ENCODE peak calls at places on chromosomes 1 and 21, in five cellular contexts. Q is pancreas; S is CD4-positive, alpha-beta memory T cell; M is sigmoid colon; I is colonic mucosa. V is an unnamed sample. For H3K4me1, the result is how much of the 10 kb centered on the place peaks cover.

GRCh38 chr1:27568247-27569087 is 35.5 kb downstream of the AHDC1 start:
- DNase-seq in Q (peak), S (peak), M (peak), I (peak), V (peak)

GRCh38 chr1:42915456-42915855 is 43.2 kb downstream of the SLC2A1 start:
- DNase-seq in Q (no peak), S (no peak), M (no peak), I (no peak), V (no peak)

GRCh38 chr1:48246727-48247126 is 24.2 kb downstream of the SLC5A9 start:
- DNase-seq in Q (peak), S (no peak), M (no peak), I (peak), V (no peak)

GRCh38 chr1:40299366-40300248 is 17.5 kb downstream of the COL9A2 start:
- DNase-seq in Q (no peak), S (no peak), M (no peak), I (no peak), V (no peak)

GRCh38 chr1:248821101-248821500 is 4.6 kb downstream of the SH3BP5L start:
- DNase-seq in Q (peak), S (no peak), M (no peak), I (no peak), V (no peak)

GRCh38 chr1:41533731-41534080 is 49.2 kb upstream of the EDN2 start:
- DNase-seq in Q (no peak), S (no peak), M (no peak), I (no peak), V (no peak)

GRCh38 chr21:15224346-15225086 is 159.7 kb upstream of the NRIP1 start:
- DNase-seq in Q (no peak), S (no peak), M (no peak), I (no peak), V (no peak)

GRCh38 chr21:44349847-44350772 is 3.3 kb upstream of the TRPM2 start:
- DNase-seq in Q (no peak), S (no peak), M (no peak), I (no peak), V (no peak)

GRCh38 chr1:244100691-244101453 is 49.8 kb downstream of the ZBTB18 start:
- DNase-seq in Q (no peak), S (no peak), M (no peak), I (no peak), V (no peak)

GRCh38 chr1:176515310-176515709 is 52.3 kb downstream of the PAPPA2 start:
- DNase-seq in Q (no peak), S (no peak), M (no peak), I (no peak), V (no peak)

GRCh38 chr1:108316545-108316944 is 72.7 kb upstream of the NBPF4 start:
- DNase-seq in Q (no peak), S (no peak), M (no peak), I (no peak), V (no peak)

GRCh38 chr1:198890531-198890930 is 251.7 kb downstream of the PTPRC start:
- DNase-seq in Q (no peak), S (no peak), M (no peak), I (no peak), V (no peak)

GRCh38 chr1:19819701-19820100 is 4.6 kb upstream of the RNF186 start:
- DNase-seq in Q (no peak), S (no peak), M (no peak), I (no peak), V (no peak)
- H3K4me1 ChIP-seq in Q (under half), S (under half), M (under half), I (under half), V (under half)

DNA sequence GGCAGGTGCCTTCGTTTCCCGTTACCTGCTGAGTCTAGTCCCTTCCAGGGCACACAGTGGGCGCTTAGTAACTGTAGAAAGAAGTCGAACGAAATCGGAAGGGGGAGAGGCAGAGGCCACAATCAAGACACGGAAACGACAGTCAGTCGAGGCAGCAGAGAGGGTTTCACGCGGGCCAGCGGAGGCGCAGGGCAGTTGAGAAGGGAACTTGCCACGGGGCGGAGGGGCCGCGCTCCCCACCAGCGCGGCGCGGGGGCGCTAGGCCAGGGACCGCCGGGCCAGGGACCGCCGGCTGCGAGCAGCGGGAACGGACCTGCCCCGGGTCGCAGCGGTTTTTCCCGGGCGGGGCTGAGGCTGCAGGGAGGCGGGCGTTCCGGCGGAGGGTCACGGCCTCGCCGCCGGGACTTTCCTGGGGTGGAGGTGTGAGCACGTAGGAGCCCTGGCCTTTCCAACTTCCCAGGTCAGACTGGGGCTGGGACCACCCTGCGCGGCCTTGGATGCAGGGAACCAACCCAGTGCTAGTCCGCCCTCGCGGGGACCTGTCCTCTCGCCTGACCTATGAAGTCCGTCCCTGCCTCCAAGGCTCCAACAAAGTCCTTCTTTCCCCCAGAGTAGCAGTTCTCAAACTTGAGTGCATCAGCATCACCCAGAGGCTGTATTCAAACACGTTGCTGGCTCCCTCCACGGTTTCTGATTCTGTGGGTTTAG is 150.1 kb upstream of the FGGY start:
- DNase-seq in Q (peak), S (peak), M (peak), I (peak), V (no peak)
- H3K4me3 ChIP-seq in Q (peak), S (no peak), M (peak), I (peak), V (peak)

GRCh38 chr1:16082283-16083038 is 9.0 kb upstream of the FAM131C start:
- DNase-seq in Q (peak), S (peak), M (no peak), I (peak), V (no peak)

GRCh38 chr1:16078925-16079656 is 5.6 kb upstream of the FAM131C start:
- DNase-seq in Q (peak), S (peak), M (peak), I (peak), V (peak)

GRCh38 chr1:16083486-16083885 is 10.0 kb upstream of the FAM131C start:
- DNase-seq in Q (no peak), S (no peak), M (peak), I (peak), V (no peak)

GRCh38 chr1:16081636-16082035 is 8.2 kb upstream of the FAM131C start:
- DNase-seq in Q (no peak), S (no peak), M (no peak), I (no peak), V (no peak)

DNA sequence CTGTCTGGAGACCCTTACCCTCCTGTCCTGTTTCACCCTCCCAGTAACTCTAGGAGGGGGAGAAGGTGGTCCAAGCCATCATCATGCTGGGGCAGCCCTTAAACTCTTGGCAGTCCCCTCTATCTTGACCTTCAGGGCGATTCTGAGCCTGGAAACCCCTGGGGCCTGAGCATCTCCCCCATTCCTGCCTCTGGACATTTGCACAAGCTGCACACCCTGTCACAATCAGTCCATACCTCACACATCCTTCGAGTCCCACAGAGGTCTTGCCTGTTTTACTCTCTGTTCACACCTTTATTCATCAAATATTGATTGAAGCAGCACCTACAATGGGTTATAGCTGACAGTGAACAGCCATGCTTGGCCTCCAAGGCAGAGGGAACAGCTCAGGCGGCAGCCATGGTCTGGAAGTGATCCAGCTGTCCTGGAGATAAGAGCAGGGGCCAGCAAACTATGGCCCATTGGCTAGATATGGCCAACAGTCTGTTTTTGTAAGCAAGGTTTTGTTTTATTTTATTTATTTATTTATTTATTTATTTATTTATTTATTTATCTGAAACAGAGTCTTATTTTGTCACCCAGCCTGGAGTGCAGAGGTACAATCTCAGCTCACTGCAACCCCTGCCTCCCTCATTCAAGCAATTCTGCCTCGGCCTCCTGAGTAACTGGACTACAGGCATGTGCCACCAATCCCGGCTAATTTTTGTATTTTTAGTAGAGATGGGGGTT is 7.1 kb upstream of the FAM131C start:
- DNase-seq in Q (peak), S (no peak), M (no peak), I (no peak), V (no peak)
- H3K4me1 ChIP-seq in Q (under half), S (under half), M (under half), I (under half), V (under half)

DNA sequence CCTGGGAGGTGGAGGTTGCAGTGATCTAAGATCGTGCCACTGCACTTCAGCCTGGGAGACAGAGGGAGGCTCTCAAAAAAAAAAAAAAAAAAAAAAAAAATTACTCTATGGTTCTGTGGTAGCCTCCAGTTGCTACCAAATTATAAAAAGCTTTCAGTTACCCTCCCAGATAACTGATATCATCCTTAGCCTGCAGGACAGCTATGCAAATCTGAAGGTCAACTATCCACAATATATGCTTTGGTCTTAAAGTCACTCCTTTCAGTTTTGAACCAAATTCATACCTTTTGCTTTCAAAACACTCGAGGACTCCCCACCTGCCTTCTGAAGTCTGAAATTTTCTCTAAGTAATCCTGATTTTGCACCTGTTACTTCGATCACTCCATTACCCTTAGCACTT is 3.1 kb downstream of the MIXL1 start:
- DNase-seq in Q (no peak), S (no peak), M (no peak), I (no peak), V (no peak)
- H3K4me3 ChIP-seq in Q (no peak), S (no peak), M (no peak), I (no peak), V (no peak)

DNA sequence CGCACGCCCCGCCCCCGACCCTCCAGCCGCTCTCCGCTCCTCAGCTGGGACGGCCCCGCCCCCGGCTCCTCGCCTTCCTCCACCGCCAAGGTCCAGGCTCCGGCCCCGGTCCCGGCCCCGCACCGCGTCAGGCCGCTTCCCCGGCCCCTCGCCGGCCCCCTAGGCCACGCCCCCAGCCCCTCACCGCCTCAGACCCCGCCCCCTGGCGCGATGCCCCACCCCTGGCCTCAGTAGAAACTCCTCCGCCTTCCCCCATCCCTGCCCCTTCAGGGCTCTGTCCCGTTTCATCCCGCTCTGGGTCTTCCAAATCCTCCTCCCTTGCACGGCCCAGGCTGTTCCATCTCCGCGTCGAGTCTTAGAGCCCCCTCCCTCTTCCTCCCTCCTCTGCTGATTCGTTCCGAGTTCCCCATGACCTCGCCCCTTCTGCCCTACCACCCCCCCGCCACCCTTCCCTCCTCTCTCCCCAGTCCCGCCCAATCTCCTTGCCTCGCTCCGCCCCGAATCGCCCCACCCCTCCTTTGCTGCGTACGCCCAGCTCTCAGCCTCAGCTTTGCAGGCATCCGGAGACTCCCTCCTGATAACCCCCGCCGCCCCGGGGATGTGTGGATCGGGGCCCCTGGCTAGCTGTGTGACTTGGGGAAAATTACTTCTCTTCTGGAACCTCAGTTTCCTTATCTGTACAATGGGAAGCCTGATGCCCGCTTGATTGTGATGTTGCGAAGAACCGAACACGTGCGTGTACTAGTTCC is 448 bp upstream of the ASAP3 start:
- DNase-seq in Q (peak), S (peak), M (peak), I (peak), V (peak)
- H3K4me1 ChIP-seq in Q (under half), S (under half), M (under half), I (under half), V (under half)

DNA sequence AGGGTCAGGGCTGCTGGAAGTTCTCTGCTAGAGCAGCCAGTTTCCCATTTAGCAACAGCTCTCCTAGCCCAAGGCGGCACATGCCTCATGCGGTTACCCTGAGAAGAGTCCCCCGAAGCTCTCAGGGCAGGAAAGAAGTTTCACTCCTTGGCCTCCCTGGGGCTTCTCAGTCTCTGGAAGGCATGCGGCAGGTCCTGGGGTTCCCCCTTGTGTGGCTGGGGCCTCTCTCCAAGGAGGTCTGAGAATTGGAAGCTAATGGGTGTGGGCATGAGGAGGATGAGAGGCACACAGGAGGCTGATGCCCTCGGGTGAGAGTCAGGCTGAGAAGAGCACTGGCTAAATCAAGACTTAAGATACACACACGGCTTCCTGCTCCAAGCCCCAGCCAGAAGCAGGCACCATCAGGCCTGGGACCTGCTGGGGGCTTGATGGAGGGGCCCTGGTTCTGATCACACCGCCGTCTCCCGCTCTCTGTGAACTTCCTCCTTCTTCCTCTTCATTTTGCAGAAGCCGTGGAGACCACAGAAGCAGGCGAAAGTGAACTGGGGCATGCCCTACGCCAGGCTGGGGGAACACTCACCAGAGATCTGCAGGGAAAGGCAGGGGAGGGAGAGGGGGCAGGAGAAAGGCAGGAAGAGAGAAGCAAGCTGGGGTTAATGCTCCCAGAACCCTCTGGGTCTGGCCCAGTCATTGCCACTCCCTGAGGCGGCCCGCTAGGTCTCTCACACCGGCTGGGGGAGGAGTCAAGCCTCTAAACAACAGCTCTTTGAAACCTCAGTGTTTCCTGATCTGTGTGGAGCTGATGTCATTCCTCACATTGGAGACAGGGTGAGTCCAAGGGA is 15.1 kb downstream of the BLACAT1 start:
- DNase-seq in Q (peak), S (peak), M (peak), I (peak), V (no peak)
- H3K4me3 ChIP-seq in Q (no peak), S (peak), M (no peak), I (no peak), V (peak)

GRCh38 chr1:159090566-159091546 is 14.3 kb upstream of the AIM2 start:
- DNase-seq in Q (no peak), S (no peak), M (no peak), I (no peak), V (no peak)
- H3K4me1 ChIP-seq in Q (under half), S (under half), M (under half), I (under half), V (under half)

DNA sequence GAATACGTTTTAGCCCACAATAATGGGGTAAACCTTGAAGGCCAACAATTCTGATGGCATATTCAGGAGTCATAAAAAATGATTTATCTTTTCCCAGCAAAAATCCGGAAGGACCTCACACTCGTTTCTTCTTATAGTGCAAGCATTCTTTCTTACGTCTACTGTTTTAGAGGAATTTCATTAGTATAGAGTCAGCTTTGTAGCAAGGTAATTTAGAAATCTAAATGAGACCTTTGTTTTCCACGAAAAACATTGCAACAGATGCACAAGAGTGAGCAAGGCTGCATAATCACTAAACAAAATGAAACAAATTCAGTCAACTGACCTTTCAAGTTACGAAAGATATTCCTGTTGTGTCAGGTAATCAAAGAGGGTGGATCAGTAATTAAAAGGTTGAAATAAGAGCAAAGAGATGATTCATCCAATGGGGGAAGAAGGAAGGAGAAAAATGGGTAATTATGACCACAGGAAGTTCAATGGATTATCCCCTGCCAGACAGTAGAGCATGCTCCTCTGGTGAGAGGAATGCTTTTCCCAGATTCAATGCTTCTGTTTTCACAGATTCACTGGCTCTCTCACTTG is 558 bp upstream of the CSDE1 start:
- DNase-seq in Q (no peak), S (no peak), M (no peak), I (no peak), V (no peak)
- H3K4me3 ChIP-seq in Q (peak), S (peak), M (peak), I (peak), V (peak)

GRCh38 chr1:12537906-12538461 is 80.0 kb downstream of the DHRS3 start:
- DNase-seq in Q (no peak), S (no peak), M (peak), I (no peak), V (no peak)
- H3K4me1 ChIP-seq in Q (under half), S (under half), M (under half), I (under half), V (under half)

DNA sequence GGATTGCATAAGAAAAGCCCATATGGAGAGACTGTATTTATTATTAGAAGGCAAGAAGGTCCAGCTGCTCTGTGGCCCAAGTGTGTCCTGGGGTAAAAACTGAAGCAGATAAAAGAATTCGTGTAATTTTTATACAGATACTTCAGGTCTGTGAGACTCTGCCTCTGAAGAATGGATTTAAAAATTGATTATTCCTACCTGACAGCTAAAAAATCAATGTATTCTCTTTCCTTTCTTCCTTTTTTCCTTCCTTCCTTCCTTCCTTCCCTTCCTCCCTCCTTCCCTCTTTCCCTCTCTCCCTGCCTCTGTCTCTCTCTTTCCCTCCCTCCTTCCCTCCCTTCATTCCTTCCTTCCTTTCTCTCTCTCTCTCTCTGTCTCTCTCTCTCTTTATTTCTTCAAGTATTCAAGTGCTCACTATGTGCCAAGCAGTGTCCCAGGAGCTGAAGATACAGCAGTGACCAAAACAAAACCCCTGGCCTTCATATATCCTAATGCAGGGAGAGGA is 11.3 kb upstream of the MGST3 start:
- DNase-seq in Q (no peak), S (no peak), M (no peak), I (no peak), V (no peak)
- H3K4me3 ChIP-seq in Q (no peak), S (no peak), M (no peak), I (no peak), V (no peak)

V was measured in naive thymus-derived CD4-positive, alpha-beta T cell.